ENCODE peak calls at places on chromosomes 3 and 15, in nine cellular contexts. M is K562; V is body of pancreas; B is CD8-positive, alpha-beta memory T cell; W is tibial artery; O is ascending aorta; S is PC-9; Y is colonic mucosa; Q is uterus. K is an unnamed sample.

GRCh38 chr3:162122405-162122804 is 625.8 kb downstream of the OTOL1 start:
- DNase-seq in M (no peak), V (no peak), B (no peak), W (peak; percentile 19), O (no peak), S (no peak), Y (no peak), Q (no peak), K (no peak)

GRCh38 chr15:52284164-52284563 is 11.4 kb downstream of the MYO5C start:
- DNase-seq in M (no peak), V (no peak), B (no peak), W (no peak), O (no peak), S (peak; percentile 61), Y (no peak), Q (no peak), K (no peak)

GRCh38 chr3:158702815-158703481 is 29.3 kb downstream of the RARRES1 start:
- DNase-seq in M (no peak), V (no peak), B (no peak), W (no peak), O (no peak), S (no peak), Y (no peak), Q (no peak), K (no peak)

GRCh38 chr15:98480858-98481257 is 167.5 kb upstream of the IGF1R start:
- DNase-seq in M (no peak), V (no peak), B (no peak), W (no peak), O (no peak), S (no peak), Y (no peak), Q (no peak), K (no peak)

GRCh38 chr3:194632983-194633348 is 253 bp downstream of the TMEM44 start:
- DNase-seq in M (peak; percentile 76), V (no peak), B (no peak), W (no peak), O (peak; percentile 64), S (no peak), Y (peak; percentile 33), Q (peak; percentile 20), K (no peak)

GRCh38 chr3:39497753-39498152 is 30.3 kb downstream of the MOBP start:
- DNase-seq in M (no peak), V (no peak), B (no peak), W (no peak), O (no peak), S (no peak), Y (no peak), Q (no peak), K (no peak)

GRCh38 chr3:18556001-18556408 is 130.9 kb upstream of the SATB1 start:
- DNase-seq in M (no peak), V (no peak), B (no peak), W (no peak), O (no peak), S (no peak), Y (no peak), Q (no peak), K (no peak)

GRCh38 chr15:67127334-67127664 is 61.9 kb downstream of the SMAD3 start:
- DNase-seq in M (no peak), V (no peak), B (no peak), W (peak; percentile 19), O (no peak), S (peak; percentile 93), Y (peak; percentile 69), Q (no peak), K (no peak)

GRCh38 chr3:99396651-99397050 is 241.7 kb upstream of the COL8A1 start:
- DNase-seq in M (no peak), V (no peak), B (no peak), W (no peak), O (no peak), S (no peak), Y (no peak), Q (no peak), K (no peak)

GRCh38 chr3:99400352-99400751 is 238.0 kb upstream of the COL8A1 start:
- DNase-seq in M (no peak), V (no peak), B (no peak), W (no peak), O (no peak), S (no peak), Y (no peak), Q (no peak), K (no peak)

GRCh38 chr3:99394831-99395733 is 243.3 kb upstream of the COL8A1 start:
- DNase-seq in M (no peak), V (no peak), B (no peak), W (no peak), O (no peak), S (peak; percentile 66), Y (no peak), Q (no peak), K (no peak)
- H3K27ac ChIP-seq in M (no peak overlapping the region), V (no peak overlapping the region), B (no peak overlapping the region), W (peak overlapping the region; percentile 20), O (no peak overlapping the region), S (peak overlapping the region; percentile 24), Y (no peak overlapping the region), Q (no peak overlapping the region), K (no peak overlapping the region)

GRCh38 chr3:70250451-70250850 is 62.0 kb downstream of the MDFIC2 start:
- DNase-seq in M (no peak), V (no peak), B (no peak), W (no peak), O (no peak), S (no peak), Y (no peak), Q (no peak), K (no peak)

GRCh38 chr3:70248856-70249255 is 63.6 kb downstream of the MDFIC2 start:
- DNase-seq in M (no peak), V (no peak), B (no peak), W (no peak), O (no peak), S (no peak), Y (no peak), Q (no peak), K (no peak)

GRCh38 chr3:70249509-70250160 is 62.8 kb downstream of the MDFIC2 start:
- DNase-seq in M (no peak), V (no peak), B (no peak), W (peak; percentile 51), O (peak; percentile 77), S (no peak), Y (no peak), Q (no peak), K (no peak)

GRCh38 chr3:70245746-70246525 is 66.5 kb downstream of the MDFIC2 start:
- DNase-seq in M (no peak), V (no peak), B (no peak), W (no peak), O (no peak), S (no peak), Y (no peak), Q (no peak), K (no peak)

DNA sequence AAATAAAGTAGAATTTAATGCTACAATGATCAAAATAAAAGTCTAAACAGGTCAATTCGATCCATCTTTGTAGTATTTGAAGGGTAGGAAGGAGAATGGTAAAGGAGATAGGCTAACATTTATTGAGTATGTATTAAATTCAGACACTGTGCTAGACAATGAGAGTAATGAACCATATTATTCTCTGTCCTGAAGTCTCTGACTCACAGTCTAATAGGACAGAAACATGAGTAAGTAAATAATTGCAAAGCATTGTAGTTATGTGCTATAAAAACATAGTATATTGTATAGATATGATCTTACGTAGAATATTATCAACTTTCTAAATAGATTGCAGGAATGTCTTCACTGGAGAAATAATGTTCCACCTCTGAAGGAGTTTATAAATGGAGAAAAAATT is 64.5 kb downstream of the MDFIC2 start:
- DNase-seq in M (no peak), V (no peak), B (no peak), W (no peak), O (no peak), S (no peak), Y (no peak), Q (no peak), K (no peak)
- H3K27ac ChIP-seq in M (no peak overlapping the region), V (no peak overlapping the region), B (no peak overlapping the region), W (peak overlapping the region; percentile 57), O (peak overlapping the region; percentile 55), S (no peak overlapping the region), Y (no peak overlapping the region), Q (no peak overlapping the region), K (no peak overlapping the region)

GRCh38 chr3:45597581-45597980 is 3.0 kb downstream of the LIMD1 start:
- DNase-seq in M (no peak), V (no peak), B (no peak), W (no peak), O (no peak), S (no peak), Y (peak; percentile 25), Q (no peak), K (no peak)

GRCh38 chr3:45601156-45601555 is 6.6 kb downstream of the LIMD1 start:
- DNase-seq in M (no peak), V (no peak), B (no peak), W (no peak), O (no peak), S (no peak), Y (no peak), Q (no peak), K (no peak)

GRCh38 chr3:45597166-45597565 is 2.6 kb downstream of the LIMD1 start:
- DNase-seq in M (no peak), V (peak; percentile 52), B (no peak), W (no peak), O (peak; percentile 77), S (no peak), Y (peak; percentile 42), Q (peak; percentile 52), K (no peak)

GRCh38 chr3:45599424-45599886 is 4.9 kb downstream of the LIMD1 start:
- DNase-seq in M (no peak), V (peak; percentile 74), B (no peak), W (no peak), O (no peak), S (no peak), Y (peak; percentile 60), Q (no peak), K (no peak)

DNA sequence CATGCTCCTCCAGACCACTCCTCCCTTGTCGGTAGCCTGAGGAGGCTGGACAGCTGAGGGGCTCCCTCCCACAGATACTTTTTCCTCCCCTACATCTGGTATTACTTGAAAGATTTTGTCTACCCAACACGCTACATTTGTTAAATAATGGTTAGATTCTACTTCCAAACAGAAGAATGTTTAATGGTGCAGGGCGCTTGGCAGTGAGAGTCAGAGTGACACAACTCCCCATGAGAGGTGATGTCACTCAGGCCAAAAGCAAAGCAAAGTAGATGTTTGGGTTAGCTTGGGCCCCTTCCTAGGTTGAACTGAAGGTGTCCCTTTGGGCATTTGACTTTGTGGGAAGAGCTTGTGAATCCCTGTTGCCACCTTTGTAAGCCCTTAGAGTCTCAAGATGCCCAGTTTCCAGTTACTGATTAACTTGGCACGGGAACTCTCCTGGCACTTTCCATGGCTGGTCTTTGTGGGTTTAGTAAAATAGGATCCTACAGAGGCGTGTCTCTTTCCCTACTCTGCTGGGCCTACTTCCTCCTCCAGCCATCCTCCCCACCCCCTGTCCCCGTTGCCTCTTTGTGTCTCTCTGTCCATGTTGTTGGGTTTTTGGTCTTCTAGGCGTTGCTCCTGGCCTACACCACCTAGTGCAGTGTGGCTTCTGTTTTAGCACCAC is 5.6 kb downstream of the LIMD1 start:
- DNase-seq in M (no peak), V (peak; percentile 74), B (no peak), W (no peak), O (no peak), S (no peak), Y (peak; percentile 80), Q (no peak), K (no peak)
- H3K27ac ChIP-seq in M (no peak overlapping the region), V (peak overlapping the region; percentile 81), B (no peak overlapping the region), W (peak overlapping the region; percentile 89), O (peak overlapping the region; percentile 75), S (no peak overlapping the region), Y (peak overlapping the region; percentile 45), Q (no peak overlapping the region), K (peak overlapping the region; percentile 28)

GRCh38 chr3:10982782-10983181 is 9.8 kb upstream of the SLC6A1 start:
- DNase-seq in M (no peak), V (no peak), B (no peak), W (no peak), O (no peak), S (peak; percentile 63), Y (no peak), Q (no peak), K (no peak)

GRCh38 chr3:10984371-10984896 is 8.1 kb upstream of the SLC6A1 start:
- DNase-seq in M (no peak), V (no peak), B (no peak), W (no peak), O (no peak), S (no peak), Y (no peak), Q (no peak), K (no peak)

GRCh38 chr3:10981961-10982360 is 10.6 kb upstream of the SLC6A1 start:
- DNase-seq in M (no peak), V (no peak), B (no peak), W (no peak), O (no peak), S (no peak), Y (no peak), Q (no peak), K (no peak)

GRCh38 chr3:10985181-10985580 is 7.4 kb upstream of the SLC6A1 start:
- DNase-seq in M (no peak), V (no peak), B (no peak), W (no peak), O (no peak), S (no peak), Y (no peak), Q (no peak), K (no peak)

DNA sequence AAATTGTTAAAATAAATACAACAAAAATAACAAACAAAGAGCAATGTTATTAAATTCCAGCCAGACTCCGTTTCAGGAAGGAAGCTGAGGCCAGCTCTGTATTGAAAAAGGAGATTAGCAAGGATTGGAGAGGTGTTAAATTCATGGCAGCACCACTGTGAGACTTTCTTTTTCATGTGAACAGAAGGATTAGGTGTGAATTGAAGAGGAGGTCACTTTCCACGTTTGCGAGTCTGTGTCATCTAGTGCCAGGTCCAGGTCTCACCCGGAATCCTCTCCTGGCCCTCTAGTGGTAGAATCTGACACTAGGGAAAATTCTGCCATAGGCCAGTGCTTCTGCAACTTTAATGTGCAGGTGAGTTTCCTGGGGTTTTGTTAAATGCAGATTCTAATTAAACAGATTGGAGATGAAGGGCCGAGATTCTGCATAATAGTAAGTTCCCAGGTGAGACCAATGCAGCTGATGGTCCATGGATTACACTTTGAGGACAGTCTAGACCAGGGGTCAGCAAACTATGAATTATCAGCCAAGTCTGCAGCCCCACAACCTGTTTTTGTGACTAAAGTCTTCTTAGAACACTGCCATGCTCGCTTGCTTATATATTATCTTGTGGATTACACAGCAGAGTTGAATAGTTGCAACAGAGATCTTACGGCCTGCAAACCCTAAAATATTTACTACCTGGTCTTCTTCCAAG is 9.2 kb upstream of the SLC6A1 start:
- DNase-seq in M (peak; percentile 80), V (peak; percentile 45), B (no peak), W (no peak), O (no peak), S (no peak), Y (peak; percentile 29), Q (no peak), K (no peak)
- H3K27ac ChIP-seq in M (no peak overlapping the region), V (peak overlapping the region; percentile 22), B (no peak overlapping the region), W (no peak overlapping the region), O (no peak overlapping the region), S (no peak overlapping the region), Y (no peak overlapping the region), Q (no peak overlapping the region), K (no peak overlapping the region)